ENCODE peak calls at places on chromosomes 4 and X, in six cellular contexts. I is MCF 10A, N is H1, M is lung, X is lower leg skin, R is cardiac muscle cell. Y is an unnamed sample.

GRCh38 chr4:182604161-182604591 is 313.0 kb downstream of the DCTD start:
- DNase-seq in M (no peak), N (no peak), X (no peak), I (no peak), R (peak), Y (no peak)

GRCh38 chr4:154740462-154740861 is 3.3 kb upstream of the LRAT start:
- DNase-seq in M (no peak), X (no peak), N (peak), I (no peak), R (no peak), Y (no peak)

GRCh38 chr4:130705023-130705422 is 1609.1 kb downstream of the C4orf33 start:
- DNase-seq in N (no peak), R (no peak), X (no peak), I (peak), M (no peak), Y (no peak)

GRCh38 chr4:20337261-20337664 is 85.6 kb downstream of the SLIT2 start:
- DNase-seq in M (no peak), X (no peak), N (no peak), R (no peak), I (no peak), Y (no peak)

GRCh38 chrX:54807524-54808108 is at the start of gene MAGED2:
- DNase-seq in I (no peak), N (no peak), M (no peak), X (peak), R (peak), Y (peak)

GRCh38 chrX:70434914-70435586 is 9.6 kb upstream of the DLG3 start:
- DNase-seq in M (no peak), X (no peak), R (peak), N (no peak), I (peak), Y (no peak)

GRCh38 chr4:89293299-89293698 is 14.3 kb downstream of the GPRIN3 start:
- DNase-seq in N (no peak), R (no peak), M (no peak), X (no peak), I (no peak), Y (no peak)

GRCh38 chrX:117973175-117974075 is 143.2 kb downstream of the KLHL13 start:
- DNase-seq in M (no peak), I (no peak), N (no peak), R (no peak), X (no peak), Y (no peak)

GRCh38 chrX:137427813-137428212 is 138.1 kb upstream of the ZIC3 start:
- DNase-seq in N (no peak), X (no peak), M (no peak), R (peak), I (no peak), Y (no peak)

GRCh38 chr4:106454581-106454980 is 86.0 kb upstream of the GIMD1 start:
- DNase-seq in X (no peak), R (no peak), N (no peak), M (no peak), I (no peak), Y (no peak)

GRCh38 chrX:13080128-13080795 is 35.8 kb upstream of the FAM9C start:
- DNase-seq in X (no peak), N (no peak), R (no peak), M (no peak), I (no peak), Y (no peak)

GRCh38 chr4:40316782-40317635 is 18.1 kb upstream of the CHRNA9 start:
- DNase-seq in R (peak), N (peak), M (peak), I (peak), X (peak), Y (peak)

GRCh38 chr4:52250124-52250523 is 199.0 kb downstream of the SPATA18 start:
- DNase-seq in R (peak), N (no peak), M (no peak), X (peak), I (no peak), Y (no peak)

GRCh38 chr4:161822174-161822573 is 341.6 kb downstream of the FSTL5 start:
- DNase-seq in X (no peak), I (no peak), N (no peak), M (no peak), R (no peak), Y (no peak)

GRCh38 chrX:85922821-85923220 is 124.5 kb downstream of the CHM start:
- DNase-seq in M (no peak), I (peak), R (peak), N (no peak), X (no peak), Y (no peak)

GRCh38 chrX:32455704-32456103 is 755.6 kb downstream of the DMD start:
- DNase-seq in X (no peak), I (no peak), R (no peak), M (no peak), N (no peak), Y (no peak)

GRCh38 chr4:131644619-131645018 is 1504.5 kb upstream of the PCDH10 start:
- DNase-seq in M (no peak), R (peak), X (no peak), I (peak), N (peak), Y (no peak)

GRCh38 chrX:42143866-42144592 is 220.7 kb upstream of the CASK start:
- DNase-seq in M (no peak), R (no peak), X (no peak), N (no peak), I (no peak), Y (no peak)

GRCh38 chr4:38266616-38267015 is 306.4 kb downstream of the PTTG2 start:
- DNase-seq in X (no peak), I (peak), N (no peak), M (no peak), R (no peak), Y (no peak)

GRCh38 chrX:106999002-106999975 is 723 bp downstream of the MORC4 start:
- DNase-seq in N (peak), R (peak), X (peak), I (peak), M (peak), Y (peak)

GRCh38 chr4:104146048-104146447 is 348.6 kb downstream of the CXXC4 start:
- DNase-seq in M (no peak), I (no peak), X (no peak), R (no peak), N (no peak), Y (no peak)

GRCh38 chr4:100483796-100484195 is 34.0 kb downstream of the EMCN start:
- DNase-seq in M (no peak), R (no peak), X (no peak), I (no peak), N (no peak), Y (no peak)

GRCh38 chr4:178941975-178942374 is 1499.7 kb upstream of the AGA start:
- DNase-seq in M (no peak), I (no peak), X (no peak), R (no peak), N (no peak), Y (no peak)

GRCh38 chr4:108965031-108965430 is 202.2 kb upstream of the ETNPPL start:
- DNase-seq in N (no peak), X (no peak), I (no peak), R (peak), M (no peak), Y (no peak)

GRCh38 chr4:123361195-123361861 is 35.3 kb upstream of the SPRY1 start:
- DNase-seq in X (no peak), M (no peak), R (peak), I (peak), N (no peak), Y (no peak)

GRCh38 chr4:3268395-3269104 is 19.6 kb downstream of the MSANTD1 start:
- DNase-seq in N (peak), M (no peak), X (no peak), I (no peak), R (no peak), Y (no peak)

GRCh38 chrX:112651766-112652165 is 28.0 kb downstream of the LHFPL1 start:
- DNase-seq in X (no peak), N (no peak), R (no peak), M (no peak), I (no peak), Y (no peak)

GRCh38 chrX:133966199-133966598 is 19.2 kb downstream of the GPC3 start:
- DNase-seq in M (no peak), R (no peak), N (no peak), X (no peak), I (no peak), Y (no peak)

GRCh38 chrX:30308263-30309138 is 689 bp downstream of the NR0B1 start:
- DNase-seq in I (no peak), R (peak), N (peak), M (no peak), X (no peak), Y (peak)

GRCh38 chr4:170697845-170698244 is 608.1 kb upstream of the AADAT start:
- DNase-seq in I (no peak), M (no peak), N (no peak), R (no peak), X (no peak), Y (no peak)

GRCh38 chrX:23884427-23885024 is 23.2 kb downstream of the APOO start:
- DNase-seq in M (no peak), I (peak), X (no peak), N (no peak), R (no peak), Y (no peak)

GRCh38 chr4:186191266-186192067 is at the start of gene CYP4V2:
- DNase-seq in R (peak), M (peak), I (peak), X (peak), N (peak), Y (peak)

GRCh38 chr4:54322817-54323417 is 93.8 kb downstream of the PDGFRA start:
- DNase-seq in M (peak), I (peak), N (peak), R (peak), X (peak), Y (peak)
- TF ChIP-seq CTCF in M (peak), I (peak), N (peak), R (peak), X (no peak), Y (peak)

GRCh38 chrX:132565273-132565672 is 76.4 kb upstream of the MBNL3 start:
- DNase-seq in X (no peak), M (no peak), I (no peak), R (no peak), N (no peak), Y (no peak)

GRCh38 chrX:132564026-132564425 is 75.2 kb upstream of the MBNL3 start:
- DNase-seq in N (no peak), X (no peak), R (peak), I (no peak), M (no peak), Y (no peak)

GRCh38 chrX:132568291-132568690 is 79.5 kb upstream of the MBNL3 start:
- DNase-seq in R (no peak), M (no peak), X (no peak), N (no peak), I (no peak), Y (no peak)
- TF ChIP-seq CTCF in R (no peak), M (no peak), X (no peak), N (no peak), I (no peak), Y (no peak)

GRCh38 chr4:78634011-78634664 is 82.6 kb downstream of the ANXA3 start:
- DNase-seq in I (no peak), N (no peak), R (no peak), X (peak), M (no peak), Y (no peak)
- TF ChIP-seq CTCF in I (no peak), N (no peak), R (no peak), X (no peak), M (no peak), Y (no peak)

GRCh38 chr4:168188754-168189153 is 96.4 kb downstream of the ANXA10 start:
- DNase-seq in N (no peak), X (no peak), I (no peak), R (no peak), M (no peak), Y (no peak)

GRCh38 chr4:168183717-168184571 is 91.6 kb downstream of the ANXA10 start:
- DNase-seq in N (no peak), X (no peak), M (no peak), R (peak), I (peak), Y (peak)
- TF ChIP-seq CTCF in N (no peak), X (no peak), M (peak), R (peak), I (peak), Y (no peak)

DNA sequence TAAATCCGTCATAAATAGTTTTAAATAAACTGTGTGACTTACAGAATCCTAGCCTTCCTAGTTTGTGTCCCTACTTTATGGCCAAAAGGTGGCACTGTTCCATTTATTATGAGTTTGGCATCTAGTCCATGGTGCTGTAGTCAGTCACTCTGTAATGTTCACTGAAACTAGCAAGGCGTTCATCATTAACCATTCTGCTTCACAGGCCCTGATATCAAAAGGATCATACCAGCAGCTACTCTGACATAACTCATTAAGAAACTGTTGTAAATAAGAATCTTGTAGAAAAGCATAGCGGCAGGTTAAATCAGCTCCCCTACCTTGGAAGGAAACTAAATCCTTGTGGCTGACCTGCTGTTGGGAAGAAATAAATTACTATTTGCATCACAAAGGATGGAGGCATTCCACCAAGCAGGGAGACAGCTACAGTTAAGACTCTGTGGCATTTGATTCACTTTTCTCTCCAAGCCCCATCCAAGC is 919.6 kb upstream of the DIAPH2 start:
- DNase-seq in N (peak), M (peak), X (peak), I (peak), R (peak), Y (peak)
- TF ChIP-seq CTCF in N (no peak), M (no peak), X (no peak), I (peak), R (peak), Y (peak)

GRCh38 chrX:154829926-154830442 is 4.5 kb downstream of the SMIM9 start:
- DNase-seq in X (no peak), M (no peak), I (no peak), N (no peak), R (no peak), Y (no peak)
- TF ChIP-seq CTCF in X (no peak), M (no peak), I (no peak), N (no peak), R (no peak), Y (no peak)

GRCh38 chr4:11701978-11702377 is 273.3 kb upstream of the HS3ST1 start:
- DNase-seq in N (no peak), R (no peak), I (no peak), M (no peak), X (no peak), Y (no peak)
- TF ChIP-seq CTCF in N (peak), R (no peak), I (no peak), M (no peak), X (no peak), Y (no peak)

GRCh38 chr4:156972370-156972980 is 876 bp upstream of the PDGFC start:
- DNase-seq in M (no peak), X (no peak), N (no peak), I (no peak), R (no peak), Y (no peak)

GRCh38 chr4:156974264-156974663 is 2.7 kb upstream of the PDGFC start:
- DNase-seq in N (no peak), R (peak), I (peak), M (no peak), X (no peak), Y (no peak)

GRCh38 chr4:156970501-156971167 is 965 bp downstream of the PDGFC start:
- DNase-seq in M (peak), X (peak), R (peak), N (peak), I (peak), Y (peak)

GRCh38 chr4:156971168-156971601 is 414 bp downstream of the PDGFC start:
- DNase-seq in X (no peak), I (no peak), N (peak), M (peak), R (no peak), Y (peak)

GRCh38 chr4:156971623-156972369 is at the start of gene PDGFC:
- DNase-seq in R (peak), X (peak), N (peak), M (peak), I (peak), Y (peak)
- TF ChIP-seq CTCF in R (peak), X (no peak), N (peak), M (no peak), I (peak), Y (no peak)

Y was measured in GM20000.